ENCODE peak calls at places on chromosomes 7 and 10, in six cellular contexts. I is chondrocyte, V is AG09309, C is lung, B is WERI-Rb-1, X is tibial nerve. Q is an unnamed sample.

GRCh38 chr10:14244147-14244546 is 86.6 kb downstream of the FRMD4A start:
- DNase-seq in C (no peak), X (no peak), B (peak), V (no peak), I (no peak), Q (no peak)

GRCh38 chr7:138431517-138431916 is 28.5 kb upstream of the TRIM24 start:
- DNase-seq in B (no peak), C (no peak), I (no peak), X (no peak), V (no peak), Q (no peak)

GRCh38 chr10:113687041-113687440 is 7.3 kb downstream of the CASP7 start:
- DNase-seq in B (no peak), V (no peak), C (no peak), I (no peak), X (no peak), Q (no peak)

GRCh38 chr7:101465576-101466196 is 103.0 kb downstream of the COL26A1 start:
- DNase-seq in C (no peak), I (no peak), B (no peak), V (no peak), X (no peak), Q (no peak)

GRCh38 chr7:129066290-129067131 is 11.6 kb upstream of the TNPO3 start:
- DNase-seq in I (no peak), C (no peak), X (no peak), V (peak), B (no peak), Q (peak)

GRCh38 chr7:55574062-55574717 is 1.9 kb upstream of the VOPP1 start:
- DNase-seq in X (no peak), I (no peak), C (no peak), B (no peak), V (no peak), Q (no peak)

GRCh38 chr7:149856-150636 is 42.3 kb upstream of the FAM20C start:
- DNase-seq in B (no peak), V (no peak), C (peak), X (peak), I (no peak), Q (no peak)

GRCh38 chr7:94511763-94512162 is 2.2 kb downstream of the CASD1 start:
- DNase-seq in V (no peak), B (no peak), X (no peak), C (peak), I (no peak), Q (no peak)

GRCh38 chr10:60809157-60809556 is 30.9 kb downstream of the CDK1 start:
- DNase-seq in I (no peak), V (peak), B (no peak), C (no peak), X (peak), Q (no peak)

GRCh38 chr10:124641282-124642075 is 102.7 kb downstream of the FAM53B start:
- DNase-seq in V (peak), B (no peak), I (no peak), X (no peak), C (no peak), Q (no peak)

GRCh38 chr7:4791738-4792536 is 16.5 kb downstream of the AP5Z1 start:
- DNase-seq in B (peak), V (no peak), I (no peak), X (peak), C (peak), Q (peak)

GRCh38 chr10:110348351-110348750 is 43.6 kb upstream of the SMNDC1 start:
- DNase-seq in I (no peak), C (no peak), B (no peak), V (no peak), X (no peak), Q (no peak)

GRCh38 chr7:33392143-33392542 is 262.8 kb downstream of the BBS9 start:
- DNase-seq in I (no peak), V (no peak), X (no peak), B (peak), C (no peak), Q (no peak)

GRCh38 chr7:158829021-158829341 is 328 bp downstream of the ESYT2 start:
- DNase-seq in B (peak), V (no peak), X (no peak), I (no peak), C (peak), Q (peak)

GRCh38 chr7:132084776-132085388 is 491.4 kb downstream of the PLXNA4 start:
- DNase-seq in X (no peak), B (no peak), V (no peak), C (no peak), I (no peak), Q (no peak)

GRCh38 chr10:77524300-77524711 is 113.3 kb downstream of the KCNMA1 start:
- DNase-seq in X (no peak), I (no peak), B (no peak), V (peak), C (no peak), Q (no peak)

GRCh38 chr7:47941136-47941844 is 7.0 kb downstream of the PKD1L1 start:
- DNase-seq in C (no peak), B (no peak), I (no peak), X (no peak), V (peak), Q (peak)

GRCh38 chr10:11009471-11010308 is 8.0 kb upstream of the CELF2 start:
- DNase-seq in X (no peak), V (no peak), B (no peak), I (no peak), C (no peak), Q (no peak)

GRCh38 chr10:100656479-100656878 is 88.9 kb upstream of the PAX2 start:
- DNase-seq in B (no peak), C (no peak), I (no peak), X (no peak), V (no peak), Q (no peak)

GRCh38 chr7:146096994-146097393 is 19.6 kb upstream of the CNTNAP2 start:
- DNase-seq in B (peak), I (no peak), X (no peak), V (no peak), C (no peak), Q (no peak)

GRCh38 chr10:124174673-124175645 is 81.6 kb upstream of the CHST15 start:
- DNase-seq in V (no peak), C (no peak), I (no peak), X (no peak), B (no peak), Q (peak)

GRCh38 chr10:29719281-29719675 is 84.5 kb upstream of the SVIL start:
- DNase-seq in V (no peak), C (no peak), X (no peak), I (no peak), B (no peak), Q (no peak)

GRCh38 chr10:13913890-13914289 is 327.1 kb downstream of the PRPF18 start:
- DNase-seq in B (no peak), X (no peak), I (no peak), V (no peak), C (no peak), Q (no peak)

GRCh38 chr7:20362574-20363253 is 32.0 kb downstream of the ITGB8 start:
- DNase-seq in V (no peak), B (no peak), C (no peak), I (no peak), X (no peak), Q (no peak)

GRCh38 chr7:6166443-6166871 is 106.0 kb downstream of the CYTH3 start:
- DNase-seq in I (peak), V (no peak), B (no peak), C (no peak), X (no peak), Q (no peak)

GRCh38 chr10:75772153-75772887 is 340.9 kb downstream of the LRMDA start:
- DNase-seq in X (no peak), C (no peak), I (no peak), V (no peak), B (no peak), Q (no peak)

GRCh38 chr7:132745510-132745909 is 169.2 kb upstream of the PLXNA4 start:
- DNase-seq in B (no peak), I (no peak), V (no peak), C (no peak), X (no peak), Q (no peak)

GRCh38 chr7:18508441-18509427 is 13.2 kb downstream of the HDAC9 start:
- DNase-seq in B (no peak), C (no peak), X (no peak), V (peak), I (no peak), Q (no peak)

GRCh38 chr10:42926831-42927230 is 144.2 kb downstream of the BMS1 start:
- DNase-seq in V (peak), I (no peak), C (no peak), B (no peak), X (no peak), Q (no peak)

GRCh38 chr7:134699871-134700270 is 53.2 kb downstream of the BPGM start:
- DNase-seq in I (no peak), C (no peak), X (no peak), V (no peak), B (no peak), Q (no peak)

GRCh38 chr10:89555688-89556445 is 20.5 kb upstream of the SLC16A12 start:
- DNase-seq in B (no peak), I (no peak), V (no peak), C (no peak), X (no peak), Q (no peak)

GRCh38 chr10:31064334-31064733 is 32.7 kb upstream of the ZNF438 start:
- DNase-seq in V (peak), I (no peak), C (no peak), B (no peak), X (peak), Q (no peak)

GRCh38 chr7:142362349-142362748 is 104.5 kb upstream of the PRSS58 start:
- DNase-seq in V (no peak), B (no peak), I (no peak), C (no peak), X (no peak), Q (no peak)

GRCh38 chr7:55535637-55536016 is 36.7 kb downstream of the VOPP1 start:
- DNase-seq in B (no peak), V (no peak), X (no peak), C (no peak), I (no peak), Q (no peak)

GRCh38 chr10:70359017-70359550 is 23.3 kb downstream of the LRRC20 start:
- DNase-seq in V (no peak), C (no peak), B (no peak), X (no peak), I (peak), Q (no peak)

GRCh38 chr7:142482899-142483658 is 225.2 kb upstream of the PRSS58 start:
- DNase-seq in B (peak), C (no peak), V (no peak), I (no peak), X (peak), Q (no peak)

DNA sequence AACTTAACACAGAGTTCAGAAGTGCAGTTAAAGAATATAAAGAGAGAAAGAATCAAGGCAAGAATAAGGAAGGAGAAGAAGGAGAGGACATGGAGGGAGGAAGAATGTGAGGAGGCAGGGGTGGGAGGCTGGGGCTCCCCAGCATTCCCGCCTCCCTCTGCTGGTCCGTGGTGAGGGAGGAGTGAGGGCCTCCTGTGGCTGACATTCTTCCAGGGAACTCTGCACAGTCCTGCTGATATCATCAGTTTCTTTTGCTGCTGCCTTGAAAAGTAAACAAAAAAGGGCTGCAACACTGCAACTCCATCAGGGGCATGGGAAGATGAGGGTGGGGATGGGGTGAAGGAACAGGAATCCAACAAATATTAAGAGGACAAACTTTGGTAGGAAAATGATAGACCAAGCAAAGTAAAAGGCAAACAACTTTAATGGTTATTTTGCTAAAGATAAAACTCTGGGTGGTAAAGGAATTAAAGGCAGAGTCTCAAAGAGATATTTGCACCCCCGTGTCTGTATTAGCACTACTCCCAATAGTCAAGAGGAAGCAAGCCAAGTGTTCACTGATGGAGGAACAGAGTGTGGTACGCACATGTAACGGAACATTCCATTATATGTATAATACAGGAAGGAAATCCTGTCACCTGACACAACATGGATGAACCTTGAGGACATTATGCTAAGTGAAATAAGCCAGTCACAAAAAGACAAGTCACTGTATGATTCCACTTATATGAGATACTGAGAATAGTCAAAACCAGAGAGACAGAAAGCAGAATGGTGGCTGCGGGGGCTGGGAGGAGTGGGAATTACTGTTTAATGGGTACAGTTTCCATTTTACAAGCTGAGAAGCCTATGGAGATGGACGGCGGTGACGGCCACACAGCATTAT is 8.0 kb upstream of the SPOCK2 start:
- DNase-seq in I (no peak), X (no peak), V (no peak), B (no peak), C (no peak), Q (peak)
- TF ChIP-seq CTCF in I (peak), X (no peak), V (no peak), B (no peak), C (no peak), Q (peak)

DNA sequence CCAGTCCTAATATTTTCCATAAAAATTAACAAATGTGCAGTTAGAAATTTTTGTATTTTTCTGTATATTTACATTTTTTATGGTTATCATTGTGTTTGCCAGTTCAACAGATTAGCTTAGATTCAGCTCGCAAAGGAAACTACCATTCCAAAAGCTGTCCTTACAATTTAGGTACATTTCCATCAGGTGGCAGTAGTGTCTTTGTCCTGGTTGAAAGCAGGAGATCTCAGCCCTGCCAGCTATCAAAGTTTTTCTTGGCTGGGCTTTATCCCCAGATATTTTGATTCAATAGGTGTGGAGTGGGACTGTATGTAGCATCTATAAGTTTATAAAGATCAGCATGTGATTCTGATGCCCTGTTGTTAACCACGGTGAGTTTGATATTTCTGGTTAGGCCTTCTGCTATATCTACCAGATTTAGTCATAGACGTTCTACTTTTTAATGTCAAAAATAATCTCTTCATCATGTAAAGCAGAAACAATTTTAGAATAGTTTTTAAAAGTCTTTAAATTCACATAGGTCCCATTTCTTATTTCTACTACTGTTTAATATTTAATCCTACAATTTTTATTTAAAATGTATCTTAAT is 15.5 kb upstream of the ICA1 start:
- DNase-seq in C (no peak), V (no peak), I (no peak), X (no peak), B (no peak), Q (no peak)
- TF ChIP-seq CTCF in C (no peak), V (no peak), I (peak), X (no peak), B (peak), Q (peak)

GRCh38 chr7:76381814-76382213 is 23.0 kb upstream of the YWHAG start:
- DNase-seq in V (no peak), X (no peak), B (no peak), I (no peak), C (no peak), Q (no peak)
- TF ChIP-seq CTCF in V (no peak), X (no peak), B (no peak), I (peak), C (no peak), Q (no peak)

GRCh38 chr10:4083509-4084003 is 298.5 kb upstream of the KLF6 start:
- DNase-seq in X (peak), C (no peak), V (no peak), B (no peak), I (no peak), Q (no peak)
- TF ChIP-seq CTCF in X (no peak), C (no peak), V (no peak), B (no peak), I (no peak), Q (no peak)

DNA sequence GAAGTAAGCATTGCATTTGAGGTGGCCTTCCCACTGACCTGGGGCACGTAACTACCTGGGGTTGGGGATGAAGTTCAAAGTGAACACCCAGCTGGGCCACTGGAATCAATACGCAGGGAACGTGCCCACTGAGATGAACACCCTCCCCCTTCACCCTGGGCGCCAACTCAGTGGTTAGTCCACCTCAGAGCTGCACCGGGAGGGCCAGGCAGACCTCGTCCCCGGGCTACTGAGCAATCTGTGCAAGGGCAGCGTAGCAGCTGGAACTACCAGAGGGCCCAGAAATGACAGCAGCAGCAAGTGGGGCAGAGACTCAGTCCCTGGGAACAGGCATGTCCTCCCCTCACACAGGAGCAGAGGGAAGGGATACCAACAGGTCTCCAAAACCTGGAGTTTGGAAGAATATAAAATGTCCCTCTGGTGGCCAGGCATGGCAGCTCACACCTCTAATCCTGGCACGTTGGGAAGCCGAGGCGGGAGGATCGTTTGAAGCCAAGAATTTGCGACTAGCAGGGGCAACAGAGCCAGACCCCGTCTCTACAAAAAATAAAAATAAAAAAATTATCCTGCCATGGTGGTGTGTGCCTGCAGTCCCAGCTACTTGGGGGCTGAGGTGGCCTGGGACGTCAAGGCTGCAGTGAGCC is 143.9 kb downstream of the SH3PXD2A start:
- DNase-seq in C (no peak), V (no peak), X (no peak), I (no peak), B (no peak), Q (no peak)
- TF ChIP-seq CTCF in C (no peak), V (no peak), X (peak), I (peak), B (peak), Q (peak)

DNA sequence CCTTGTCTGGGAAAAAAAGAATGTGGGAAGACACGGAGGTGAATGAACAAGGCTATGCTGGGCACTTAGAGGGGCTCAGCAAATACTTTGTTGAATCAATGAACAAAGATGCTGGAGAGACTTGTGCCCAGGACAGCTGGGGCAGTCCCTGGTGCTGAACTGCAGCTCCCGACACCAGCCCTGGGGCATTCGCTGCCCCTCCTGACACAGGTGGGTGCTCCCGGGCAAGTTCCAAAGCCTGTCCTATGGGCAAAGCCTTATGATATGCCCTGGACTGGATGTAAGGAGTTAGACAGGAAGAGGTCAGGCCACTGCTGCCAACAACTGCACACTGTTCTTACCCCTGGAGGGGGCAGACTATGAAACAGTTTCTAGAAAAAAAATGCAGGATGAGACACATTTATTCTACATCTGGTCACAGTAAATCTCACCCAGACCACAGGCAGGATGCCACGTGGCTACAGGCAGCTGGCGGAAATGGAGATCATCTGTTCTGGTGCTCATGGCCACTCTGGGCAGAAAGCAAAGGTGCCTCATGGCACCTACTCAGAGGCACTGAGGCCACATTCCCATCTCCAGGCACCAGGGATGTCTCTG is 21.9 kb upstream of the FRAT2 start:
- DNase-seq in V (no peak), C (no peak), B (no peak), X (no peak), I (no peak), Q (no peak)
- TF ChIP-seq CTCF in V (no peak), C (no peak), B (no peak), X (no peak), I (no peak), Q (no peak)

DNA sequence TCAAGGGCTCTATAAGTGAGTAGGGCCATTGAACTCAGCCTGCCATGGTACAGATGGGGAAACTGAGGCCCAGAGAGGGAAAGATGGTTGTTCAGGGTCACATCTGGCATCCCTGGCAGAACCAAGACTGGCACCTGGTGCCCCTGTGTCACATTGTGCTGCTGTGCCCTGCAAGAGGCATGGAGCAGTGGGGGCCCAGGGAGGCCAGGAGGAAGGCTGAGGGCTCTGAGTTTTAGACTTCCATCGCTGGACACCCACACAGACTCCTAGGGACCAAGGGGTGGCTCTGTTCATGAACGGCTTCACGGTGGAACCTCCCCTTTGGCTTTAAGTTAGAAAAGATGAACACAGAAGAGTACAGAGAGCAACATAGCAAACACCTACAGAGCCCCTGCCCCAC is 66.7 kb upstream of the AQP1 start:
- DNase-seq in X (no peak), B (no peak), C (no peak), I (no peak), V (no peak), Q (no peak)
- TF ChIP-seq CTCF in X (no peak), B (no peak), C (no peak), I (no peak), V (no peak), Q (no peak)

GRCh38 chr10:119616879-119617580 is 20.3 kb upstream of the TIAL1 start:
- DNase-seq in I (peak), B (no peak), X (peak), C (no peak), V (no peak), Q (no peak)
- TF ChIP-seq CTCF in I (peak), B (no peak), X (no peak), C (no peak), V (peak), Q (peak)